ENCODE peak calls at places on chromosomes 7 and 10, in ten cellular contexts. I is body of pancreas; B is psoas muscle; Q is tibial nerve; A is A549; D is keratinocyte; S is left ventricle myocardium inferior; E is CD4-positive, alpha-beta T cell; H is fibroblast of the aortic adventitia; X is lower leg skin. W is an unnamed sample.
A peak's percentile ranks its signal among the peaks of the same experiment; 100 is the strongest.

GRCh38 chr10:14674376-14675050 is 100.2 kb downstream of the FAM107B start:
- DNase-seq in A (no peak), S (no peak), I (peak; percentile 57), B (no peak), X (no peak), D (no peak), Q (no peak), H (no peak), E (no peak), W (no peak)

GRCh38 chr10:71745659-71746250 is 26.2 kb upstream of the C10orf105 start:
- DNase-seq in H (no peak), E (no peak), Q (no peak), A (no peak), S (no peak), I (no peak), D (no peak), X (no peak), B (peak; percentile 13), W (no peak)

GRCh38 chr7:4665661-4666060 is 16.4 kb upstream of the FOXK1 start:
- DNase-seq in D (no peak), Q (no peak), X (no peak), A (no peak), E (no peak), H (peak; percentile 98), S (no peak), B (no peak), I (no peak), W (no peak)

GRCh38 chr7:5997210-5997808 is 11.5 kb downstream of the PMS2 start:
- DNase-seq in A (peak; percentile 63), Q (no peak), X (no peak), H (peak; percentile 82), B (no peak), D (no peak), S (peak; percentile 20), I (peak; percentile 62), E (peak; percentile 41), W (peak; percentile 45)

GRCh38 chr7:13489386-13489785 is 500.1 kb downstream of the ETV1 start:
- DNase-seq in S (no peak), X (no peak), Q (no peak), D (no peak), E (no peak), A (no peak), B (no peak), H (no peak), I (no peak), W (no peak)

GRCh38 chr10:31318382-31318853 is 598 bp upstream of the ZEB1 start:
- DNase-seq in X (peak; percentile 61), Q (peak; percentile 44), S (peak; percentile 51), B (peak; percentile 76), H (peak; percentile 81), D (no peak), A (peak; percentile 59), I (peak; percentile 64), E (no peak), W (peak; percentile 88)

GRCh38 chr7:55964802-55965470 is 551 bp downstream of the NIPSNAP2 start:
- DNase-seq in X (peak; percentile 48), D (no peak), E (peak; percentile 14), A (peak; percentile 22), B (peak; percentile 91), H (peak; percentile 60), S (peak; percentile 91), I (peak; percentile 86), Q (peak; percentile 17), W (peak; percentile 87)

GRCh38 chr10:101303087-101303753 is 50.7 kb upstream of the BTRC start:
- DNase-seq in A (no peak), B (no peak), X (no peak), D (no peak), I (no peak), S (no peak), H (no peak), E (no peak), Q (no peak), W (no peak)

GRCh38 chr7:155363852-155364600 is 66.3 kb downstream of the INSIG1 start:
- DNase-seq in I (no peak), E (no peak), H (no peak), X (no peak), A (no peak), Q (no peak), B (peak; percentile 14), D (no peak), S (no peak), W (no peak)

GRCh38 chr10:114477285-114477684 is 73.0 kb upstream of the AFAP1L2 start:
- DNase-seq in Q (peak; percentile 54), D (no peak), X (peak; percentile 79), H (peak; percentile 14), A (no peak), E (no peak), S (peak; percentile 40), I (no peak), B (peak; percentile 83), W (no peak)

GRCh38 chr7:111392976-111393762 is 169.1 kb downstream of the IMMP2L start:
- DNase-seq in A (no peak), B (no peak), X (no peak), D (no peak), Q (no peak), E (no peak), H (peak; percentile 88), S (peak; percentile 15), I (no peak), W (no peak)

GRCh38 chr7:140924019-140924820 is 509 bp downstream of the BRAF start:
- DNase-seq in X (peak; percentile 66), Q (peak; percentile 51), S (peak; percentile 81), I (peak; percentile 71), A (peak; percentile 66), B (peak; percentile 90), H (peak; percentile 58), D (no peak), E (peak; percentile 59), W (peak; percentile 80)
- TF ChIP-seq CTCF in X (no peak), Q (peak; percentile 23), S (peak; percentile 45), I (peak; percentile 34), A (peak; percentile 51), B (no peak), H (peak; percentile 64), D (peak; percentile 14), E (peak; percentile 13), W (peak; percentile 45)

GRCh38 chr7:27108390-27109127 is 6.1 kb upstream of the HOXA2 start:
- DNase-seq in H (peak; percentile 69), D (no peak), Q (no peak), E (no peak), A (no peak), S (no peak), B (peak; percentile 74), I (peak; percentile 27), X (no peak), W (no peak)
- TF ChIP-seq CTCF in H (no peak), D (no peak), Q (no peak), E (no peak), A (no peak), S (peak; percentile 11), B (no peak), I (no peak), X (no peak), W (no peak)

GRCh38 chr7:25482631-25483030 is 254.3 kb upstream of the NPVF start:
- DNase-seq in A (no peak), I (no peak), X (no peak), E (no peak), S (no peak), B (no peak), D (no peak), Q (no peak), H (no peak), W (no peak)
- TF ChIP-seq CTCF in A (no peak), I (no peak), X (no peak), E (no peak), S (no peak), B (no peak), D (no peak), Q (no peak), H (no peak), W (no peak)

DNA sequence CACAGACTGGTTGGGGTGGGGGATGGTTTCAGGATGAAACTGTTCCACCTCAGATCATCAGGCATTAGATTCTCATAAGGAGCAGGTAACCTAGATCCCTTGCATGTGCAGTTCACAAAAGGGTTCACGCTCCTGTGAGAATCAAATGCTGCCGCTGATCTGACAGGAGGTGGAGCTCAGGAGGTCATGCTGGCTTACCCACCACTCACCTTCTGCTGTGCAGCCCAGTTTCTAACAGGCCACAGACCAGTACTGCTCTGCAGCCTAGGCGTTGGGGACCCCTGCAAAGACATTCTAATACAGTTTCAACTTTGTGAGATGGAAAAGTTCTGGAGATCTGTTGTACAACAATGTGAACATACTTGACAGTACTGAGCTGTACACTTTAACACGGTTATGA is 39.9 kb downstream of the STRA8 start:
- DNase-seq in H (no peak), X (no peak), I (no peak), B (no peak), D (no peak), S (no peak), Q (no peak), A (no peak), E (no peak), W (no peak)
- TF ChIP-seq CTCF in H (no peak), X (no peak), I (no peak), B (no peak), D (no peak), S (no peak), Q (no peak), A (no peak), E (no peak), W (no peak)

GRCh38 chr10:79272353-79272752 is 74.9 kb upstream of the PPIF start:
- DNase-seq in S (no peak), E (no peak), D (no peak), X (no peak), I (no peak), B (no peak), H (no peak), A (no peak), Q (no peak), W (no peak)
- TF ChIP-seq CTCF in S (no peak), E (no peak), D (no peak), X (no peak), I (no peak), B (no peak), H (no peak), A (no peak), Q (no peak), W (no peak)

GRCh38 chr10:17379151-17379690 is 75.2 kb downstream of the ST8SIA6 start:
- DNase-seq in D (no peak), Q (no peak), H (no peak), B (no peak), I (no peak), A (no peak), S (no peak), X (no peak), E (no peak), W (no peak)
- TF ChIP-seq CTCF in D (no peak), Q (no peak), H (no peak), B (no peak), I (no peak), A (no peak), S (no peak), X (no peak), E (no peak), W (no peak)

GRCh38 chr10:97400665-97401454 is at the start of gene RRP12:
- DNase-seq in A (peak; percentile 99), H (peak; percentile 98), Q (peak; percentile 62), S (peak; percentile 61), D (peak; percentile 95), X (peak; percentile 93), E (peak; percentile 72), B (peak; percentile 84), I (peak; percentile 93), W (peak; percentile 97)
- TF ChIP-seq CTCF in A (no peak), H (no peak), Q (no peak), S (no peak), D (no peak), X (no peak), E (peak; percentile 5), B (no peak), I (no peak), W (no peak)

GRCh38 chr10:22420787-22421517 is 75.7 kb downstream of the SPAG6 start:
- DNase-seq in B (no peak), H (peak; percentile 59), X (no peak), I (no peak), Q (no peak), E (no peak), D (no peak), S (no peak), A (no peak), W (peak; percentile 25)
- TF ChIP-seq CTCF in B (peak; percentile 6), H (peak; percentile 1), X (no peak), I (peak; percentile 10), Q (no peak), E (peak; percentile 52), D (no peak), S (peak; percentile 31), A (peak; percentile 32), W (peak; percentile 0)